ENCODE peak calls at places on chromosomes 2 and 18, in eight cellular contexts. One of them, this sample, is unnamed. For H3K4me1, the result is how much of the 10 kb centered on the place peaks cover.

GRCh38 chr2:235287369-235287722 is 206.5 kb upstream of the AGAP1 start:
- DNase-seq in uterus: no peak
- DNase-seq in neuronal stem cell: no peak
- DNase-seq in upper lobe of right lung: no peak
- DNase-seq in psoas muscle: no peak
- DNase-seq in stomach: no peak
- DNase-seq in naive thymus-derived CD4-positive, alpha-beta T cell: no peak
- DNase-seq in pancreas: no peak
- DNase-seq in this sample: peak

GRCh38 chr2:25894135-25894830 is 16.0 kb upstream of the ASXL2 start:
- DNase-seq in naive thymus-derived CD4-positive, alpha-beta T cell: no peak
- DNase-seq in neuronal stem cell: no peak
- DNase-seq in pancreas: peak
- DNase-seq in uterus: no peak
- DNase-seq in psoas muscle: no peak
- DNase-seq in stomach: peak
- DNase-seq in upper lobe of right lung: peak
- DNase-seq in this sample: peak

GRCh38 chr2:25347205-25347815 is 5.6 kb upstream of the DNMT3A start:
- DNase-seq in psoas muscle: no peak
- DNase-seq in upper lobe of right lung: no peak
- DNase-seq in uterus: no peak
- DNase-seq in pancreas: no peak
- DNase-seq in stomach: no peak
- DNase-seq in neuronal stem cell: no peak
- DNase-seq in naive thymus-derived CD4-positive, alpha-beta T cell: no peak
- DNase-seq in this sample: no peak

GRCh38 chr18:49472459-49472858 is 12.0 kb upstream of the DYM start:
- DNase-seq in naive thymus-derived CD4-positive, alpha-beta T cell: no peak
- DNase-seq in neuronal stem cell: no peak
- DNase-seq in uterus: no peak
- DNase-seq in stomach: no peak
- DNase-seq in upper lobe of right lung: no peak
- DNase-seq in psoas muscle: no peak
- DNase-seq in pancreas: no peak
- DNase-seq in this sample: no peak

GRCh38 chr2:182360012-182360662 is 66.7 kb downstream of the PDE1A start:
- DNase-seq in upper lobe of right lung: no peak
- DNase-seq in uterus: peak
- DNase-seq in neuronal stem cell: no peak
- DNase-seq in naive thymus-derived CD4-positive, alpha-beta T cell: no peak
- DNase-seq in stomach: peak
- DNase-seq in psoas muscle: peak
- DNase-seq in pancreas: peak
- DNase-seq in this sample: no peak

GRCh38 chr2:237743561-237744269 is 54.9 kb upstream of the RBM44 start:
- DNase-seq in stomach: no peak
- DNase-seq in neuronal stem cell: no peak
- DNase-seq in upper lobe of right lung: no peak
- DNase-seq in pancreas: no peak
- DNase-seq in naive thymus-derived CD4-positive, alpha-beta T cell: no peak
- DNase-seq in uterus: no peak
- DNase-seq in psoas muscle: peak
- DNase-seq in this sample: no peak

GRCh38 chr2:119421731-119422130 is 9.9 kb upstream of the TMEM37 start:
- DNase-seq in pancreas: no peak
- DNase-seq in upper lobe of right lung: no peak
- DNase-seq in neuronal stem cell: no peak
- DNase-seq in psoas muscle: no peak
- DNase-seq in uterus: no peak
- DNase-seq in stomach: no peak
- DNase-seq in naive thymus-derived CD4-positive, alpha-beta T cell: no peak
- DNase-seq in this sample: no peak

GRCh38 chr2:30625600-30626208 is 178.7 kb downstream of the LCLAT1 start:
- DNase-seq in neuronal stem cell: no peak
- DNase-seq in pancreas: no peak
- DNase-seq in naive thymus-derived CD4-positive, alpha-beta T cell: no peak
- DNase-seq in upper lobe of right lung: no peak
- DNase-seq in psoas muscle: no peak
- DNase-seq in stomach: no peak
- DNase-seq in uterus: no peak
- DNase-seq in this sample: no peak

GRCh38 chr2:191688934-191689695 is 11.2 kb downstream of the NABP1 start:
- DNase-seq in stomach: no peak
- DNase-seq in naive thymus-derived CD4-positive, alpha-beta T cell: no peak
- DNase-seq in psoas muscle: no peak
- DNase-seq in upper lobe of right lung: no peak
- DNase-seq in pancreas: no peak
- DNase-seq in uterus: no peak
- DNase-seq in neuronal stem cell: no peak
- DNase-seq in this sample: no peak

GRCh38 chr2:156320491-156320896 is 12.0 kb downstream of the NR4A2 start:
- DNase-seq in stomach: peak
- DNase-seq in naive thymus-derived CD4-positive, alpha-beta T cell: no peak
- DNase-seq in uterus: no peak
- DNase-seq in neuronal stem cell: peak
- DNase-seq in pancreas: peak
- DNase-seq in upper lobe of right lung: no peak
- DNase-seq in psoas muscle: peak
- DNase-seq in this sample: peak

GRCh38 chr2:119679846-119680245 is 845 bp downstream of the TMEM177 start:
- DNase-seq in naive thymus-derived CD4-positive, alpha-beta T cell: no peak
- DNase-seq in psoas muscle: no peak
- DNase-seq in neuronal stem cell: no peak
- DNase-seq in uterus: no peak
- DNase-seq in upper lobe of right lung: no peak
- DNase-seq in pancreas: no peak
- DNase-seq in stomach: no peak
- DNase-seq in this sample: no peak

GRCh38 chr2:181312515-181312927 is 144.7 kb upstream of the ITGA4 start:
- DNase-seq in neuronal stem cell: no peak
- DNase-seq in stomach: no peak
- DNase-seq in naive thymus-derived CD4-positive, alpha-beta T cell: no peak
- DNase-seq in upper lobe of right lung: no peak
- DNase-seq in pancreas: no peak
- DNase-seq in psoas muscle: no peak
- DNase-seq in uterus: no peak
- DNase-seq in this sample: no peak

GRCh38 chr2:86695053-86695691 is 24.9 kb upstream of the RMND5A start:
- DNase-seq in upper lobe of right lung: no peak
- DNase-seq in naive thymus-derived CD4-positive, alpha-beta T cell: no peak
- DNase-seq in psoas muscle: no peak
- DNase-seq in pancreas: no peak
- DNase-seq in uterus: no peak
- DNase-seq in stomach: peak
- DNase-seq in neuronal stem cell: no peak
- DNase-seq in this sample: no peak

GRCh38 chr2:54555318-54555837 is 99.3 kb downstream of the SPTBN1 start:
- DNase-seq in upper lobe of right lung: no peak
- DNase-seq in neuronal stem cell: no peak
- DNase-seq in pancreas: no peak
- DNase-seq in uterus: no peak
- DNase-seq in psoas muscle: no peak
- DNase-seq in stomach: no peak
- DNase-seq in naive thymus-derived CD4-positive, alpha-beta T cell: no peak
- DNase-seq in this sample: no peak

GRCh38 chr2:42547014-42547413 is 21.4 kb upstream of the MTA3 start:
- DNase-seq in naive thymus-derived CD4-positive, alpha-beta T cell: peak
- DNase-seq in neuronal stem cell: no peak
- DNase-seq in uterus: no peak
- DNase-seq in psoas muscle: no peak
- DNase-seq in upper lobe of right lung: no peak
- DNase-seq in stomach: no peak
- DNase-seq in pancreas: no peak
- DNase-seq in this sample: no peak

GRCh38 chr18:70931942-70932814 is 643.3 kb downstream of the SOCS6 start:
- DNase-seq in neuronal stem cell: no peak
- DNase-seq in pancreas: no peak
- DNase-seq in stomach: no peak
- DNase-seq in naive thymus-derived CD4-positive, alpha-beta T cell: peak
- DNase-seq in uterus: no peak
- DNase-seq in psoas muscle: no peak
- DNase-seq in upper lobe of right lung: no peak
- DNase-seq in this sample: no peak

GRCh38 chr2:45288532-45288931 is 279.3 kb upstream of the SIX2 start:
- DNase-seq in neuronal stem cell: no peak
- DNase-seq in pancreas: no peak
- DNase-seq in naive thymus-derived CD4-positive, alpha-beta T cell: no peak
- DNase-seq in uterus: no peak
- DNase-seq in psoas muscle: no peak
- DNase-seq in stomach: no peak
- DNase-seq in upper lobe of right lung: no peak
- DNase-seq in this sample: no peak

GRCh38 chr2:145028055-145028630 is 508.2 kb upstream of the ZEB2 start:
- DNase-seq in psoas muscle: no peak
- DNase-seq in neuronal stem cell: no peak
- DNase-seq in pancreas: no peak
- DNase-seq in upper lobe of right lung: no peak
- DNase-seq in stomach: no peak
- DNase-seq in naive thymus-derived CD4-positive, alpha-beta T cell: no peak
- DNase-seq in uterus: no peak
- DNase-seq in this sample: no peak

GRCh38 chr2:127525692-127526141 is 572 bp downstream of the IWS1 start:
- DNase-seq in stomach: no peak
- DNase-seq in uterus: no peak
- DNase-seq in pancreas: no peak
- DNase-seq in upper lobe of right lung: no peak
- DNase-seq in naive thymus-derived CD4-positive, alpha-beta T cell: no peak
- DNase-seq in psoas muscle: no peak
- DNase-seq in neuronal stem cell: no peak
- DNase-seq in this sample: no peak

GRCh38 chr2:28952806-28953190 is 28.3 kb upstream of the TOGARAM2 start:
- DNase-seq in upper lobe of right lung: no peak
- DNase-seq in naive thymus-derived CD4-positive, alpha-beta T cell: peak
- DNase-seq in neuronal stem cell: no peak
- DNase-seq in uterus: no peak
- DNase-seq in psoas muscle: no peak
- DNase-seq in pancreas: no peak
- DNase-seq in stomach: no peak
- DNase-seq in this sample: no peak

GRCh38 chr2:236659758-236660150 is 90.1 kb downstream of the ACKR3 start:
- DNase-seq in upper lobe of right lung: no peak
- DNase-seq in stomach: no peak
- DNase-seq in naive thymus-derived CD4-positive, alpha-beta T cell: no peak
- DNase-seq in pancreas: no peak
- DNase-seq in uterus: peak
- DNase-seq in psoas muscle: no peak
- DNase-seq in neuronal stem cell: no peak
- DNase-seq in this sample: no peak

GRCh38 chr2:75592028-75592427 is 31.3 kb upstream of the EVA1A start:
- DNase-seq in neuronal stem cell: no peak
- DNase-seq in uterus: no peak
- DNase-seq in naive thymus-derived CD4-positive, alpha-beta T cell: no peak
- DNase-seq in upper lobe of right lung: no peak
- DNase-seq in psoas muscle: no peak
- DNase-seq in pancreas: no peak
- DNase-seq in stomach: no peak
- DNase-seq in this sample: no peak

GRCh38 chr2:220586980-220587549 is 959.6 kb downstream of the SLC4A3 start:
- DNase-seq in uterus: no peak
- DNase-seq in stomach: no peak
- DNase-seq in pancreas: no peak
- DNase-seq in upper lobe of right lung: no peak
- DNase-seq in psoas muscle: no peak
- DNase-seq in neuronal stem cell: no peak
- DNase-seq in naive thymus-derived CD4-positive, alpha-beta T cell: no peak
- DNase-seq in this sample: no peak

GRCh38 chr2:50126077-50126476 is 905.9 kb downstream of the NRXN1 start:
- DNase-seq in naive thymus-derived CD4-positive, alpha-beta T cell: no peak
- DNase-seq in stomach: no peak
- DNase-seq in uterus: no peak
- DNase-seq in psoas muscle: no peak
- DNase-seq in pancreas: no peak
- DNase-seq in upper lobe of right lung: no peak
- DNase-seq in neuronal stem cell: no peak
- DNase-seq in this sample: no peak
- H3K4me1 ChIP-seq in naive thymus-derived CD4-positive, alpha-beta T cell: under half
- H3K4me1 ChIP-seq in stomach: under half
- H3K4me1 ChIP-seq in uterus: under half
- H3K4me1 ChIP-seq in psoas muscle: under half
- H3K4me1 ChIP-seq in pancreas: under half
- H3K4me1 ChIP-seq in upper lobe of right lung: under half
- H3K4me1 ChIP-seq in neuronal stem cell: under half
- H3K4me1 ChIP-seq in this sample: under half

GRCh38 chr2:101114815-101115214 is 36.4 kb downstream of the TBC1D8 start:
- DNase-seq in uterus: no peak
- DNase-seq in psoas muscle: no peak
- DNase-seq in stomach: no peak
- DNase-seq in naive thymus-derived CD4-positive, alpha-beta T cell: no peak
- DNase-seq in upper lobe of right lung: no peak
- DNase-seq in pancreas: no peak
- DNase-seq in neuronal stem cell: no peak
- DNase-seq in this sample: no peak
- H3K4me1 ChIP-seq in uterus: under half
- H3K4me1 ChIP-seq in psoas muscle: half or more
- H3K4me1 ChIP-seq in stomach: half or more
- H3K4me1 ChIP-seq in naive thymus-derived CD4-positive, alpha-beta T cell: under half
- H3K4me1 ChIP-seq in upper lobe of right lung: under half
- H3K4me1 ChIP-seq in pancreas: half or more
- H3K4me1 ChIP-seq in neuronal stem cell: under half
- H3K4me1 ChIP-seq in this sample: half or more

GRCh38 chr2:37231251-37232130 is at the start of the genes CEBPZ and NDUFAF7:
- DNase-seq in naive thymus-derived CD4-positive, alpha-beta T cell: peak
- DNase-seq in pancreas: peak
- DNase-seq in stomach: peak
- DNase-seq in neuronal stem cell: peak
- DNase-seq in psoas muscle: peak
- DNase-seq in uterus: peak
- DNase-seq in upper lobe of right lung: peak
- DNase-seq in this sample: peak

GRCh38 chr2:37230581-37230980 is 815 bp downstream of the CEBPZ start:
- DNase-seq in uterus: no peak
- DNase-seq in pancreas: no peak
- DNase-seq in neuronal stem cell: no peak
- DNase-seq in stomach: no peak
- DNase-seq in upper lobe of right lung: no peak
- DNase-seq in naive thymus-derived CD4-positive, alpha-beta T cell: no peak
- DNase-seq in psoas muscle: no peak
- DNase-seq in this sample: no peak

GRCh38 chr2:37228788-37229187 is 2.6 kb downstream of the CEBPZ start:
- DNase-seq in neuronal stem cell: no peak
- DNase-seq in uterus: no peak
- DNase-seq in pancreas: no peak
- DNase-seq in stomach: no peak
- DNase-seq in naive thymus-derived CD4-positive, alpha-beta T cell: no peak
- DNase-seq in upper lobe of right lung: no peak
- DNase-seq in psoas muscle: no peak
- DNase-seq in this sample: no peak

GRCh38 chr2:37226863-37227262 is 4.5 kb downstream of the CEBPZ start:
- DNase-seq in uterus: no peak
- DNase-seq in stomach: no peak
- DNase-seq in neuronal stem cell: no peak
- DNase-seq in upper lobe of right lung: no peak
- DNase-seq in pancreas: no peak
- DNase-seq in psoas muscle: no peak
- DNase-seq in naive thymus-derived CD4-positive, alpha-beta T cell: no peak
- DNase-seq in this sample: no peak

GRCh38 chr2:37232131-37232933 is 874 bp downstream of the NDUFAF7 start:
- DNase-seq in upper lobe of right lung: peak
- DNase-seq in naive thymus-derived CD4-positive, alpha-beta T cell: no peak
- DNase-seq in stomach: no peak
- DNase-seq in psoas muscle: peak
- DNase-seq in neuronal stem cell: no peak
- DNase-seq in pancreas: peak
- DNase-seq in uterus: no peak
- DNase-seq in this sample: no peak
- H3K4me1 ChIP-seq in upper lobe of right lung: under half
- H3K4me1 ChIP-seq in naive thymus-derived CD4-positive, alpha-beta T cell: under half
- H3K4me1 ChIP-seq in stomach: under half
- H3K4me1 ChIP-seq in psoas muscle: under half
- H3K4me1 ChIP-seq in neuronal stem cell: under half
- H3K4me1 ChIP-seq in pancreas: under half
- H3K4me1 ChIP-seq in uterus: under half
- H3K4me1 ChIP-seq in this sample: half or more

GRCh38 chr18:31204833-31205232 is 42.2 kb upstream of the DSC1 start:
- DNase-seq in psoas muscle: no peak
- DNase-seq in stomach: no peak
- DNase-seq in uterus: no peak
- DNase-seq in naive thymus-derived CD4-positive, alpha-beta T cell: no peak
- DNase-seq in upper lobe of right lung: no peak
- DNase-seq in pancreas: no peak
- DNase-seq in neuronal stem cell: no peak
- DNase-seq in this sample: no peak
- H3K4me1 ChIP-seq in psoas muscle: under half
- H3K4me1 ChIP-seq in stomach: under half
- H3K4me1 ChIP-seq in uterus: under half
- H3K4me1 ChIP-seq in naive thymus-derived CD4-positive, alpha-beta T cell: under half
- H3K4me1 ChIP-seq in upper lobe of right lung: under half
- H3K4me1 ChIP-seq in pancreas: under half
- H3K4me1 ChIP-seq in neuronal stem cell: under half
- H3K4me1 ChIP-seq in this sample: under half